ENCODE peak calls at places on chromosomes 7 and 10, in nine cellular contexts. One of them, this sample, is unnamed.
A peak's percentile ranks its signal among the peaks of the same experiment; 100 is the strongest.

GRCh38 chr7:117251687-117252086 is 71.2 kb downstream of the WNT2 start:
- DNase-seq in PC-9: no peak
- DNase-seq in tibial artery: no peak
- DNase-seq in OCI-LY7: no peak
- DNase-seq in cardiac muscle cell: no peak
- DNase-seq in SK-N-SH: no peak
- DNase-seq in neural progenitor cell: no peak
- DNase-seq in CD4-positive, alpha-beta memory T cell: no peak
- DNase-seq in A549: no peak
- DNase-seq in this sample: no peak

GRCh38 chr7:66050990-66051424 is 24.6 kb upstream of the ASL start:
- DNase-seq in PC-9: peak; percentile 99
- DNase-seq in tibial artery: no peak
- DNase-seq in OCI-LY7: no peak
- DNase-seq in cardiac muscle cell: peak; percentile 50
- DNase-seq in SK-N-SH: no peak
- DNase-seq in neural progenitor cell: no peak
- DNase-seq in CD4-positive, alpha-beta memory T cell: no peak
- DNase-seq in A549: no peak
- DNase-seq in this sample: no peak

GRCh38 chr7:103540986-103541385 is 95.0 kb upstream of the SLC26A5 start:
- DNase-seq in PC-9: no peak
- DNase-seq in tibial artery: peak; percentile 94
- DNase-seq in OCI-LY7: no peak
- DNase-seq in cardiac muscle cell: no peak
- DNase-seq in SK-N-SH: peak; percentile 57
- DNase-seq in neural progenitor cell: no peak
- DNase-seq in CD4-positive, alpha-beta memory T cell: no peak
- DNase-seq in A549: no peak
- DNase-seq in this sample: no peak

GRCh38 chr10:79139124-79139835 is 70.5 kb downstream of the ZMIZ1 start:
- DNase-seq in PC-9: no peak
- DNase-seq in tibial artery: peak; percentile 84
- DNase-seq in OCI-LY7: no peak
- DNase-seq in cardiac muscle cell: peak; percentile 93
- DNase-seq in SK-N-SH: no peak
- DNase-seq in neural progenitor cell: peak; percentile 45
- DNase-seq in CD4-positive, alpha-beta memory T cell: no peak
- DNase-seq in A549: no peak
- DNase-seq in this sample: peak; percentile 86

GRCh38 chr10:122554576-122554975 is 6.0 kb upstream of the DMBT1 start:
- DNase-seq in PC-9: no peak
- DNase-seq in tibial artery: no peak
- DNase-seq in OCI-LY7: no peak
- DNase-seq in cardiac muscle cell: no peak
- DNase-seq in SK-N-SH: no peak
- DNase-seq in neural progenitor cell: no peak
- DNase-seq in CD4-positive, alpha-beta memory T cell: no peak
- DNase-seq in A549: no peak
- DNase-seq in this sample: no peak

GRCh38 chr7:44111759-44112158 is 7.6 kb downstream of the AEBP1 start:
- DNase-seq in PC-9: no peak
- DNase-seq in tibial artery: no peak
- DNase-seq in OCI-LY7: peak; percentile 41
- DNase-seq in cardiac muscle cell: no peak
- DNase-seq in SK-N-SH: peak; percentile 41
- DNase-seq in neural progenitor cell: no peak
- DNase-seq in CD4-positive, alpha-beta memory T cell: no peak
- DNase-seq in A549: no peak
- DNase-seq in this sample: no peak

GRCh38 chr10:127309609-127310008 is 113.2 kb upstream of the INSYN2A start:
- DNase-seq in PC-9: no peak
- DNase-seq in tibial artery: no peak
- DNase-seq in OCI-LY7: no peak
- DNase-seq in cardiac muscle cell: no peak
- DNase-seq in SK-N-SH: no peak
- DNase-seq in neural progenitor cell: no peak
- DNase-seq in CD4-positive, alpha-beta memory T cell: no peak
- DNase-seq in A549: no peak
- DNase-seq in this sample: no peak

GRCh38 chr10:93152136-93152535 is 78.4 kb downstream of the CYP26A1 start:
- DNase-seq in PC-9: peak; percentile 50
- DNase-seq in tibial artery: no peak
- DNase-seq in OCI-LY7: no peak
- DNase-seq in cardiac muscle cell: no peak
- DNase-seq in SK-N-SH: no peak
- DNase-seq in neural progenitor cell: no peak
- DNase-seq in CD4-positive, alpha-beta memory T cell: no peak
- DNase-seq in A549: no peak
- DNase-seq in this sample: no peak

GRCh38 chr10:89151857-89152256 is 55.3 kb downstream of the CH25H start:
- DNase-seq in PC-9: no peak
- DNase-seq in tibial artery: no peak
- DNase-seq in OCI-LY7: no peak
- DNase-seq in cardiac muscle cell: no peak
- DNase-seq in SK-N-SH: no peak
- DNase-seq in neural progenitor cell: no peak
- DNase-seq in CD4-positive, alpha-beta memory T cell: no peak
- DNase-seq in A549: no peak
- DNase-seq in this sample: no peak

GRCh38 chr10:61389887-61390286 is 63.3 kb downstream of the TMEM26 start:
- DNase-seq in PC-9: no peak
- DNase-seq in tibial artery: no peak
- DNase-seq in OCI-LY7: no peak
- DNase-seq in cardiac muscle cell: no peak
- DNase-seq in SK-N-SH: no peak
- DNase-seq in neural progenitor cell: no peak
- DNase-seq in CD4-positive, alpha-beta memory T cell: no peak
- DNase-seq in A549: no peak
- DNase-seq in this sample: no peak

GRCh38 chr10:61978965-61979364 is 77.5 kb downstream of the ARID5B start:
- DNase-seq in PC-9: no peak
- DNase-seq in tibial artery: no peak
- DNase-seq in OCI-LY7: no peak
- DNase-seq in cardiac muscle cell: no peak
- DNase-seq in SK-N-SH: no peak
- DNase-seq in neural progenitor cell: no peak
- DNase-seq in CD4-positive, alpha-beta memory T cell: no peak
- DNase-seq in A549: no peak
- DNase-seq in this sample: no peak

GRCh38 chr10:95513941-95514392 is 47.2 kb downstream of the SORBS1 start:
- DNase-seq in PC-9: no peak
- DNase-seq in tibial artery: peak; percentile 87
- DNase-seq in OCI-LY7: no peak
- DNase-seq in cardiac muscle cell: no peak
- DNase-seq in SK-N-SH: no peak
- DNase-seq in neural progenitor cell: no peak
- DNase-seq in CD4-positive, alpha-beta memory T cell: no peak
- DNase-seq in A549: peak; percentile 39
- DNase-seq in this sample: no peak

GRCh38 chr10:95516774-95517373 is 44.3 kb downstream of the SORBS1 start:
- DNase-seq in PC-9: no peak
- DNase-seq in tibial artery: no peak
- DNase-seq in OCI-LY7: no peak
- DNase-seq in cardiac muscle cell: no peak
- DNase-seq in SK-N-SH: no peak
- DNase-seq in neural progenitor cell: no peak
- DNase-seq in CD4-positive, alpha-beta memory T cell: no peak
- DNase-seq in A549: no peak
- DNase-seq in this sample: no peak

GRCh38 chr10:95518455-95519131 is 42.6 kb downstream of the SORBS1 start:
- DNase-seq in PC-9: no peak
- DNase-seq in tibial artery: no peak
- DNase-seq in OCI-LY7: no peak
- DNase-seq in cardiac muscle cell: no peak
- DNase-seq in SK-N-SH: no peak
- DNase-seq in neural progenitor cell: no peak
- DNase-seq in CD4-positive, alpha-beta memory T cell: no peak
- DNase-seq in A549: no peak
- DNase-seq in this sample: no peak

GRCh38 chr10:95517536-95518454 is 43.4 kb downstream of the SORBS1 start:
- DNase-seq in PC-9: peak; percentile 73
- DNase-seq in tibial artery: no peak
- DNase-seq in OCI-LY7: no peak
- DNase-seq in cardiac muscle cell: no peak
- DNase-seq in SK-N-SH: no peak
- DNase-seq in neural progenitor cell: no peak
- DNase-seq in CD4-positive, alpha-beta memory T cell: no peak
- DNase-seq in A549: no peak
- DNase-seq in this sample: no peak

GRCh38 chr10:95519132-95519487 is 42.1 kb downstream of the SORBS1 start:
- DNase-seq in PC-9: no peak
- DNase-seq in tibial artery: no peak
- DNase-seq in OCI-LY7: no peak
- DNase-seq in cardiac muscle cell: no peak
- DNase-seq in SK-N-SH: no peak
- DNase-seq in neural progenitor cell: no peak
- DNase-seq in CD4-positive, alpha-beta memory T cell: no peak
- DNase-seq in A549: no peak
- DNase-seq in this sample: no peak
- H3K27ac ChIP-seq in PC-9: no peak overlapping the region
- H3K27ac ChIP-seq in tibial artery: peak overlapping the region; percentile 89
- H3K27ac ChIP-seq in OCI-LY7: no peak overlapping the region
- H3K27ac ChIP-seq in cardiac muscle cell: peak overlapping the region; percentile 70
- H3K27ac ChIP-seq in SK-N-SH: no peak overlapping the region
- H3K27ac ChIP-seq in neural progenitor cell: no peak overlapping the region
- H3K27ac ChIP-seq in CD4-positive, alpha-beta memory T cell: no peak overlapping the region
- H3K27ac ChIP-seq in A549: no peak overlapping the region
- H3K27ac ChIP-seq in this sample: peak overlapping the region; percentile 10

GRCh38 chr10:94206176-94206575 is 156.6 kb downstream of the NOC3L start:
- DNase-seq in PC-9: no peak
- DNase-seq in tibial artery: no peak
- DNase-seq in OCI-LY7: no peak
- DNase-seq in cardiac muscle cell: no peak
- DNase-seq in SK-N-SH: no peak
- DNase-seq in neural progenitor cell: no peak
- DNase-seq in CD4-positive, alpha-beta memory T cell: no peak
- DNase-seq in A549: no peak
- DNase-seq in this sample: no peak
- H3K27ac ChIP-seq in PC-9: no peak overlapping the region
- H3K27ac ChIP-seq in tibial artery: no peak overlapping the region
- H3K27ac ChIP-seq in OCI-LY7: no peak overlapping the region
- H3K27ac ChIP-seq in cardiac muscle cell: no peak overlapping the region
- H3K27ac ChIP-seq in SK-N-SH: no peak overlapping the region
- H3K27ac ChIP-seq in neural progenitor cell: no peak overlapping the region
- H3K27ac ChIP-seq in CD4-positive, alpha-beta memory T cell: no peak overlapping the region
- H3K27ac ChIP-seq in A549: no peak overlapping the region
- H3K27ac ChIP-seq in this sample: no peak overlapping the region

GRCh38 chr7:100432053-100432452 is 2.4 kb downstream of the MEPCE start:
- DNase-seq in PC-9: no peak
- DNase-seq in tibial artery: no peak
- DNase-seq in OCI-LY7: no peak
- DNase-seq in cardiac muscle cell: no peak
- DNase-seq in SK-N-SH: no peak
- DNase-seq in neural progenitor cell: no peak
- DNase-seq in CD4-positive, alpha-beta memory T cell: no peak
- DNase-seq in A549: no peak
- DNase-seq in this sample: no peak
- H3K27ac ChIP-seq in PC-9: no peak overlapping the region
- H3K27ac ChIP-seq in tibial artery: peak overlapping the region; percentile 3
- H3K27ac ChIP-seq in OCI-LY7: peak overlapping the region; percentile 50
- H3K27ac ChIP-seq in cardiac muscle cell: peak overlapping the region; percentile 67
- H3K27ac ChIP-seq in SK-N-SH: no peak overlapping the region
- H3K27ac ChIP-seq in neural progenitor cell: peak overlapping the region; percentile 4
- H3K27ac ChIP-seq in CD4-positive, alpha-beta memory T cell: no peak overlapping the region
- H3K27ac ChIP-seq in A549: peak overlapping the region; percentile 100
- H3K27ac ChIP-seq in this sample: no peak overlapping the region

DNA sequence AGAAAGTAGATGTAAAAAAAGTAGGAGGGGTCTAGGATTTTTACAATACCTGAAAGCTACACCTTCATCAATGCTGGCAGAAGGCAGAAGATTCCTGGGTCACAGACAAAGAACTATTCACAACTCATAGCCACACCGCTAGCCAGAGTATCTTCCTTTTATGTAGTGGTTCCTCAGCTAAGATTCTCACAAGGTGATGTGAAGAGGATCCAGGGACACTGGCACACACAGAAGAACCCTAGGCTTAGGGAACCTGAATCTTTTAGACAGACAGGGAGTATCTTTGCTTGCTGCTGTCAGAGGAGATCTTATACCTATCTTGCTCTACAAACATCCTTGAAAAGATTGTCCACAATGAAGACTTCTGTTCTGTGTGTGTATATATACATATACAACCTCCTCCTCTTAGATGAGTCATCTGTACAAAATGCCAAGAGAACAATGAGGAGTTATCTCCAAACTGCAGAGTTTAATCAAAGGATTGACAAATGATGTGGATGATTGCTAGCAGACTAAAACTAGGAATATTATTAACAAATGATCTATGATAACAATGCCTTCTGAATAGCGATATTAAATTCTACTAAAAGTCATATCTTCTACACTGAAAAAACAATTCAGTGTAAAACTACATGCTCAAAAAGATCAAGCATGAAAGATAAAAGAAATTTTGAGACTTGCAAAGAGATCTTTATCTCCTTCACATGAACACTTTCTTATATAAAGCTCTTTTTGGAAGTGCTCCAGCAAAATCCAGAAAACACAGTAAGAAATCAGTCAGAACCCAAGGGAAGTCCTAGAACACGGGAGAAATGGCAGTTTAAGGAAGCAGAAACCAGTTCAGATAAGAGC is 409.3 kb downstream of the PARD3 start:
- DNase-seq in PC-9: peak; percentile 57
- DNase-seq in tibial artery: no peak
- DNase-seq in OCI-LY7: no peak
- DNase-seq in cardiac muscle cell: no peak
- DNase-seq in SK-N-SH: no peak
- DNase-seq in neural progenitor cell: no peak
- DNase-seq in CD4-positive, alpha-beta memory T cell: no peak
- DNase-seq in A549: no peak
- DNase-seq in this sample: no peak
- H3K27ac ChIP-seq in PC-9: no peak overlapping the region
- H3K27ac ChIP-seq in tibial artery: no peak overlapping the region
- H3K27ac ChIP-seq in OCI-LY7: no peak overlapping the region
- H3K27ac ChIP-seq in cardiac muscle cell: no peak overlapping the region
- H3K27ac ChIP-seq in SK-N-SH: peak overlapping the region; percentile 76
- H3K27ac ChIP-seq in neural progenitor cell: no peak overlapping the region
- H3K27ac ChIP-seq in CD4-positive, alpha-beta memory T cell: no peak overlapping the region
- H3K27ac ChIP-seq in A549: peak overlapping the region; percentile 92
- H3K27ac ChIP-seq in this sample: no peak overlapping the region

DNA sequence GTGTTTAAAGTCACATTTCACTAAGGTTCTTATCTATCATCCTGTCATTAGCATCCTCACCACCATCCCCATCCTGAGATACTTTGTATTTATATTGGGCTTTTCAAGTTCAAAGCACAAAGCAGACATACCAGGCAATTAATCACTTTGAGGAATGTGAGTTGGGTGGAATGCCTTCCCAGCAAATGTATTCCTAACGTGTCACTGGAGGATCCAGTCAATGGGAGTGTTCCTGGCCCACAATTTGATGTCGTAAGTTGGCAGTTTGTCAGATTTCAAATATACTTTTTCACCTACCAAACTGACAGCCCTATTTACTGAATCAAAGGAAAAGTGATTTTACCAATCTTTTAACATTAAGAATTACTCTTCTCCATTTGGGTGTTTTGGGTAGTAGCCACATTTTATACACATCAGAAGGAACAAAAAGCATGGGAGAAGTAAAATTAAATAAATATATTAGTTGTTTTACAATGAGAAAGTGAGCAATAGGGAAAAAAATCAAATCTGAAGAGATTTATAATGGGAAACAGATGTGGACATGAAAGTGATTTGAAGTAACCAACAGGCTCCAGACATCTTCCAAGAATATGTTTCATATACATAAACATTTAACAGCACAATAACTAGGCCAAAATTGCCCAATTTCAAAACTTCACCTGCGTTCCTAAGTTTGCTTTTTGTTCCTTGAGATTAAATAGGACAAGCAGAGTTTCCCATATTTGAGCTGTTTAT is 222.9 kb downstream of the MTERF1 start:
- DNase-seq in PC-9: no peak
- DNase-seq in tibial artery: no peak
- DNase-seq in OCI-LY7: no peak
- DNase-seq in cardiac muscle cell: peak; percentile 55
- DNase-seq in SK-N-SH: no peak
- DNase-seq in neural progenitor cell: no peak
- DNase-seq in CD4-positive, alpha-beta memory T cell: no peak
- DNase-seq in A549: no peak
- DNase-seq in this sample: no peak
- H3K27ac ChIP-seq in PC-9: no peak overlapping the region
- H3K27ac ChIP-seq in tibial artery: no peak overlapping the region
- H3K27ac ChIP-seq in OCI-LY7: no peak overlapping the region
- H3K27ac ChIP-seq in cardiac muscle cell: no peak overlapping the region
- H3K27ac ChIP-seq in SK-N-SH: no peak overlapping the region
- H3K27ac ChIP-seq in neural progenitor cell: no peak overlapping the region
- H3K27ac ChIP-seq in CD4-positive, alpha-beta memory T cell: no peak overlapping the region
- H3K27ac ChIP-seq in A549: no peak overlapping the region
- H3K27ac ChIP-seq in this sample: no peak overlapping the region

This sample was measured in ovary.